ENCODE peak calls at places on chromosomes 4 and X, in six cellular contexts. P, Z, T, S, K and M are unnamed samples.

GRCh38 chrX:150084474-150085229 is 146.4 kb upstream of the EOLA2 start:
- DNase-seq in T (no peak), K (peak), S (no peak), Z (no peak), P (no peak), M (peak)

GRCh38 chr4:110484767-110485166 is 8.8 kb downstream of the ENPEP start:
- DNase-seq in T (peak), P (no peak), Z (no peak), K (peak), S (no peak), M (peak)

GRCh38 chr4:112119358-112119783 is 25.9 kb upstream of the FAM241A start:
- DNase-seq in S (no peak), P (no peak), Z (peak), T (no peak), K (no peak), M (no peak)

GRCh38 chrX:2583194-2584162 is 82.7 kb upstream of the DHRSX start:
- DNase-seq in K (no peak), S (no peak), Z (no peak), P (no peak), T (no peak), M (no peak)

GRCh38 chr4:15395342-15395741 is 32.5 kb upstream of the C1QTNF7 start:
- DNase-seq in T (no peak), P (no peak), S (no peak), K (peak), Z (no peak), M (no peak)

GRCh38 chrX:114584434-114584943 is 603 bp downstream of the HTR2C start:
- DNase-seq in P (no peak), Z (no peak), T (peak), K (no peak), S (no peak), M (no peak)

GRCh38 chr4:7565483-7565882 is 130.8 kb upstream of the PSAPL1 start:
- DNase-seq in Z (no peak), S (no peak), P (no peak), T (no peak), K (no peak), M (no peak)

GRCh38 chr4:74018771-74019170 is 19.7 kb downstream of the CXCL3 start:
- DNase-seq in S (peak), P (no peak), Z (no peak), K (peak), T (no peak), M (no peak)

GRCh38 chr4:55376698-55377097 is 19.1 kb upstream of the TMEM165 start:
- DNase-seq in T (no peak), P (no peak), Z (no peak), K (no peak), S (no peak), M (no peak)

GRCh38 chr4:10664408-10664807 is 20.2 kb downstream of the CLNK start:
- DNase-seq in K (peak), P (peak), T (peak), S (no peak), Z (no peak), M (peak)

GRCh38 chrX:131827935-131828334 is 195.2 kb upstream of the STK26 start:
- DNase-seq in T (no peak), K (no peak), Z (no peak), S (peak), P (peak), M (peak)

GRCh38 chrX:95760356-95760755 is 924.3 kb upstream of the DIAPH2 start:
- DNase-seq in T (no peak), S (peak), K (no peak), P (no peak), Z (no peak), M (no peak)

GRCh38 chr4:156686120-156686519 is 285.5 kb downstream of the PDGFC start:
- DNase-seq in Z (no peak), S (no peak), P (no peak), K (peak), T (peak), M (peak)

GRCh38 chr4:76896731-76897521 is 1.0 kb downstream of the SOWAHB start:
- DNase-seq in T (peak), P (peak), S (no peak), Z (peak), K (peak), M (no peak)

GRCh38 chr4:80183196-80184052 is 13.9 kb upstream of the PRDM8 start:
- DNase-seq in Z (peak), K (no peak), S (peak), P (no peak), T (no peak), M (no peak)

GRCh38 chr4:108531461-108531860 is 88.9 kb upstream of the RPL34 start:
- DNase-seq in T (no peak), S (no peak), K (no peak), Z (no peak), P (no peak), M (no peak)

GRCh38 chr4:118953276-118953675 is 64.6 kb downstream of the SYNPO2 start:
- DNase-seq in T (no peak), S (no peak), P (no peak), K (no peak), Z (no peak), M (no peak)

GRCh38 chrX:152637649-152638442 is at the start of gene GABRQ:
- DNase-seq in P (no peak), Z (no peak), K (no peak), S (no peak), T (peak), M (peak)

GRCh38 chr4:138759508-138759907 is 256.1 kb upstream of the NOCT start:
- DNase-seq in P (no peak), Z (no peak), S (no peak), T (no peak), K (no peak), M (no peak)

GRCh38 chr4:152640058-152640921 is 39.5 kb downstream of the TMEM154 start:
- DNase-seq in K (peak), Z (peak), P (peak), T (peak), S (peak), M (no peak)

GRCh38 chr4:76898949-76899640 is 1.2 kb upstream of the SOWAHB start:
- DNase-seq in P (no peak), T (no peak), K (no peak), S (no peak), Z (no peak), M (no peak)

GRCh38 chr4:88177981-88178632 is 19.7 kb upstream of the ABCG2 start:
- DNase-seq in K (peak), P (peak), T (peak), Z (no peak), S (peak), M (peak)

GRCh38 chr4:122450847-122451246 is 5.7 kb downstream of the IL2 start:
- DNase-seq in S (no peak), Z (no peak), P (peak), K (peak), T (peak), M (peak)